ENCODE peak calls at places on chromosomes 2 and 18, in four cellular contexts. I is A549, F is breast epithelium, S is tibial nerve. X is an unnamed sample.

GRCh38 chr2:10225291-10226031 is 77.2 kb upstream of the HPCAL1 start:
- DNase-seq in I (no peak), F (peak), S (no peak), X (no peak)

GRCh38 chr18:66571845-66572244 is 32.0 kb downstream of the CDH19 start:
- DNase-seq in I (no peak), F (no peak), S (no peak), X (no peak)

GRCh38 chr2:200383380-200384110 is 77.1 kb downstream of the SPATS2L start:
- DNase-seq in I (no peak), F (no peak), S (no peak), X (peak)

GRCh38 chr2:160257015-160257741 is 57.1 kb upstream of the ITGB6 start:
- DNase-seq in I (no peak), F (no peak), S (no peak), X (no peak)

GRCh38 chr2:173672573-173673340 is 292.4 kb downstream of the SP3 start:
- DNase-seq in I (no peak), F (no peak), S (no peak), X (no peak)

GRCh38 chr2:187875271-187875670 is 321.0 kb upstream of the TFPI start:
- DNase-seq in I (no peak), F (no peak), S (no peak), X (no peak)

GRCh38 chr2:226730487-226730886 is 69.1 kb downstream of the IRS1 start:
- DNase-seq in I (no peak), F (no peak), S (no peak), X (peak)

GRCh38 chr18:35695803-35696202 is 114.3 kb downstream of the GALNT1 start:
- DNase-seq in I (no peak), F (peak), S (no peak), X (no peak)

GRCh38 chr2:66508358-66509071 is 73.6 kb downstream of the MEIS1 start:
- DNase-seq in I (no peak), F (no peak), S (no peak), X (peak)

GRCh38 chr2:174826051-174826450 is 61.8 kb upstream of the CHRNA1 start:
- DNase-seq in I (no peak), F (no peak), S (no peak), X (no peak)

GRCh38 chr2:186546842-186547241 is 43.0 kb upstream of the ITGAV start:
- DNase-seq in I (no peak), F (no peak), S (no peak), X (peak)

GRCh38 chr2:95024306-95024880 is 1.1 kb upstream of the MAL start:
- DNase-seq in I (no peak), F (no peak), S (no peak), X (no peak)

GRCh38 chr2:101793277-101793969 is 95.9 kb downstream of the MAP4K4 start:
- DNase-seq in I (no peak), F (no peak), S (no peak), X (no peak)

GRCh38 chr2:8676915-8677645 is 4.8 kb upstream of the ID2 start:
- DNase-seq in I (no peak), F (peak), S (no peak), X (peak)

GRCh38 chr18:25349131-25349925 is 2.6 kb downstream of the ZNF521 start:
- DNase-seq in I (no peak), F (no peak), S (no peak), X (peak)

GRCh38 chr2:2044658-2045057 is 286.4 kb downstream of the MYT1L start:
- DNase-seq in I (no peak), F (no peak), S (no peak), X (no peak)

GRCh38 chr2:170685591-170685990 is 29.5 kb upstream of the SP5 start:
- DNase-seq in I (no peak), F (no peak), S (no peak), X (no peak)

GRCh38 chr2:122643725-122644329 is 888.4 kb downstream of the TSN start:
- DNase-seq in I (no peak), F (no peak), S (no peak), X (peak)

GRCh38 chr2:240568678-240569522 is 616 bp downstream of the RNPEPL1 start:
- DNase-seq in I (no peak), F (peak), S (no peak), X (peak)

GRCh38 chr2:3739313-3739712 is 35.9 kb downstream of the DCDC2C start:
- DNase-seq in I (no peak), F (no peak), S (no peak), X (no peak)

GRCh38 chr2:37563375-37564011 is 107.9 kb downstream of the CDC42EP3 start:
- DNase-seq in I (no peak), F (no peak), S (no peak), X (peak)

GRCh38 chr18:5979971-5980457 is 84.7 kb upstream of the TMEM200C start:
- DNase-seq in I (no peak), F (no peak), S (no peak), X (no peak)

GRCh38 chr2:18988557-18989232 is 369.7 kb downstream of the OSR1 start:
- DNase-seq in I (no peak), F (no peak), S (no peak), X (peak)

GRCh38 chr2:115650827-115651226 is 1208.4 kb downstream of the DPP10 start:
- DNase-seq in I (no peak), F (no peak), S (no peak), X (no peak)

GRCh38 chr2:102021776-102022175 is 30.0 kb downstream of the IL1R2 start:
- DNase-seq in I (no peak), F (no peak), S (no peak), X (no peak)

GRCh38 chr2:79124907-79125720 is 4.8 kb downstream of the REG1A start:
- DNase-seq in I (no peak), F (no peak), S (no peak), X (no peak)

GRCh38 chr18:26307161-26307773 is 81.0 kb downstream of the TAF4B start:
- DNase-seq in I (peak), F (no peak), S (peak), X (peak)

GRCh38 chr2:186950694-186951093 is 101.7 kb upstream of the ZSWIM2 start:
- DNase-seq in I (no peak), F (no peak), S (no peak), X (peak)

GRCh38 chr2:237714690-237715458 is 83.7 kb upstream of the RBM44 start:
- DNase-seq in I (no peak), F (no peak), S (no peak), X (peak)

GRCh38 chr2:190853659-190854386 is 26.8 kb upstream of the GLS start:
- DNase-seq in I (no peak), F (no peak), S (no peak), X (no peak)

GRCh38 chr18:34789768-34790344 is 79.8 kb downstream of the DTNA start:
- DNase-seq in I (no peak), F (no peak), S (no peak), X (peak)

GRCh38 chr2:173982182-173982714 is 17.1 kb upstream of the SP3 start:
- DNase-seq in I (no peak), F (no peak), S (no peak), X (no peak)

DNA sequence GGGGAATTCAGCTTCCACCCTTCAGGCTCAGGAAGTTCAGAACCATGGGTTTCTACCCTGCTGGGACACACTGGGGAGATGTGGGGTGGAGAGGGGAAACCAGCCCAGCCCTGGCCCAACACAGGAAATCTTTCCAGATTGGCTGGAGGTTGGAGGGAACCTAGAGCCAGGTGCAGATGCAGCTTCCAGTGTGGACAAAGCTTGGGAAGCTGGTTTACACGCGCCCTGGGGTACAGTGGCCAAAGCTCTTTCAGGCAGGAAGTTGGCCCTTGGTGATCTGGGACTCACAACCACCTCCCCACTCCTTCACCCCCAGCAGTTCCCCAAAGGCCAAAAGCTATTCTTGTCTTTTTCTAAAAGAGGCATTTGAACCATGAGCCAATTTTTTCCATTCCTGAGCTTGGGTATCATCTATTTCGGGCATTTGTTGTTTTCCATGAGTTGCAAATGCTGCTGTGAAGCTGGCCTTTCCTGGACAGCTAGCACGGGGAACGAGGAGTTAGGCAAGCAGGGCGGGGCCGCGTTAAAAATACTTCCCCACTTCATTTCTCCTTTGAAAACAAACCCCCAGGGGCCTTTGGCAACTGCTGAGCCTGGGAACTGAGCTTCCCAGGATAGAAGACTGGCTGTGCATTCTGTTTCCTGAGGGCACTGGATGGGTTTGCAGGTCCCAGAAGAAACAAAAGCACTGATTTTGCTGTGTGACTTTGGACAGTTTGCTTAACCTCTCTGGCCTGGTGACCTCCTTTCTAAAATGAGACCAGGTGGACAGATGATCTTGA is 3.1 kb upstream of the ARID5A start:
- DNase-seq in I (no peak), F (peak), S (peak), X (peak)
- TF ChIP-seq POLR2A in I (no peak), F (no peak), S (no peak), X (no peak)

DNA sequence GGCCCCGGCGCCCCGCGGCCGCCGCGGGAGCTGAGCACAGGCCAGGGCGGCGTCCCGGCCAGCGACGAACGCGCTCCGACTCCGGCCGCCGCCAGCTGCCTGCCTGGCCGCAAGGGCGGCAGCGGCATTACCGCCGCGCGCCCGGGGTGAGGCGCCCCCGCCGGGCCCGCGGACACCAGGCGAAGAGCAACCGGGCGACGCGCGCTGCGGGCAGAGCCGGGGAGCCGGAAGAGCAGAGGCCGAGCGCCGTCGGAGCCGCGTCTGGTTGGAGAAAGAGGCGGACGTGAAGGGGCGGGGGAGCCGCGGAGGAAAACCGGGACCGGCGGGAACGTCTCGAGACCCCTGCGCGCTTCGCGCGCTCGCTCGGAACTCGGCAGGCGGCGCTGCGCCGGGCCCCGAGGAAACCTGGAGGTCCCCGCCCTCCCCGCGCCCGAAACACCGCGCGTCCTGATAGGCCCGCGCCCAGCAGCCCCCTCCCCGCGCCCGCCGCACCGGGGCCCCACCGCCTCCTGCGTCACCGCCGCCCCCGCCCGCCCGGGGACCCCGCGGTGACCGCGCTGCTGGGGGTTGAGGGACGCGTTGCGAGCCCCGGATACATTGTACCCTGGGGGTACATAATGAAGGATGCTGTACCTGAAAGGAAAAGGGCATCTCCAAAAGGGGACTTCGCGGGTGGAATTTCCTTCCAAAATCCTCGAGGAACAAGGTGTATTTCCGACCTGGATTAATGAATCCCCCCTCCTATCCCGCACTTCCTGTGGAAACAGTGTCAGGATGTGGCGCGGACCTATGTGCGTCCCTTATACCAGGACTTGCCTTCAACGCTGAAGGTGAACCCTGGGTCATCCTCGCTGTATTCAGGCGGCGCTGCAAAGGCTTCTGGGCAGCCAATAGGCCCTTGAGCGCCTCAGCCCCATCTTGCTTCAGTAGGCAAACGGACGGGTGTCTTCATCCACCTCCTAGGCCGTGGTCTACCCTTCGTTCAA is 1.0 kb upstream of the B4GALT6 start:
- DNase-seq in I (peak), F (peak), S (no peak), X (peak)
- TF ChIP-seq POLR2A in I (peak), F (no peak), S (no peak), X (no peak)

GRCh38 chr2:64770137-64770780 is 116.5 kb upstream of the SERTAD2 start:
- DNase-seq in I (no peak), F (no peak), S (no peak), X (peak)

GRCh38 chr2:64768426-64769033 is 114.8 kb upstream of the SERTAD2 start:
- DNase-seq in I (no peak), F (no peak), S (no peak), X (no peak)

GRCh38 chr2:64769392-64770044 is 115.8 kb upstream of the SERTAD2 start:
- DNase-seq in I (no peak), F (no peak), S (no peak), X (no peak)

GRCh38 chr2:64766841-64767669 is 113.3 kb upstream of the SERTAD2 start:
- DNase-seq in I (no peak), F (no peak), S (no peak), X (peak)

GRCh38 chr2:64767670-64768425 is 114.1 kb upstream of the SERTAD2 start:
- DNase-seq in I (peak), F (peak), S (peak), X (peak)
- TF ChIP-seq POLR2A in I (peak), F (peak), S (peak), X (peak)

GRCh38 chr2:26764078-26764887 is at the start of gene SLC35F6:
- DNase-seq in I (peak), F (peak), S (peak), X (peak)
- TF ChIP-seq POLR2A in I (peak), F (peak), S (peak), X (peak)

GRCh38 chr2:23148342-23148741 is 236.6 kb upstream of the KLHL29 start:
- DNase-seq in I (no peak), F (no peak), S (no peak), X (no peak)
- TF ChIP-seq POLR2A in I (no peak), F (no peak), S (no peak), X (no peak)

GRCh38 chr2:158457092-158457825 is 507 bp downstream of the PKP4 start:
- DNase-seq in I (peak), F (peak), S (peak), X (peak)

GRCh38 chr2:158456309-158457066 is at the start of the genes CCDC148 and PKP4:
- DNase-seq in I (peak), F (peak), S (peak), X (peak)

GRCh38 chr2:158458617-158458920 is 1.8 kb downstream of the PKP4 start:
- DNase-seq in I (no peak), F (no peak), S (no peak), X (peak)

GRCh38 chr2:158459161-158460003 is 2.6 kb downstream of the PKP4 start:
- DNase-seq in I (no peak), F (no peak), S (no peak), X (no peak)

DNA sequence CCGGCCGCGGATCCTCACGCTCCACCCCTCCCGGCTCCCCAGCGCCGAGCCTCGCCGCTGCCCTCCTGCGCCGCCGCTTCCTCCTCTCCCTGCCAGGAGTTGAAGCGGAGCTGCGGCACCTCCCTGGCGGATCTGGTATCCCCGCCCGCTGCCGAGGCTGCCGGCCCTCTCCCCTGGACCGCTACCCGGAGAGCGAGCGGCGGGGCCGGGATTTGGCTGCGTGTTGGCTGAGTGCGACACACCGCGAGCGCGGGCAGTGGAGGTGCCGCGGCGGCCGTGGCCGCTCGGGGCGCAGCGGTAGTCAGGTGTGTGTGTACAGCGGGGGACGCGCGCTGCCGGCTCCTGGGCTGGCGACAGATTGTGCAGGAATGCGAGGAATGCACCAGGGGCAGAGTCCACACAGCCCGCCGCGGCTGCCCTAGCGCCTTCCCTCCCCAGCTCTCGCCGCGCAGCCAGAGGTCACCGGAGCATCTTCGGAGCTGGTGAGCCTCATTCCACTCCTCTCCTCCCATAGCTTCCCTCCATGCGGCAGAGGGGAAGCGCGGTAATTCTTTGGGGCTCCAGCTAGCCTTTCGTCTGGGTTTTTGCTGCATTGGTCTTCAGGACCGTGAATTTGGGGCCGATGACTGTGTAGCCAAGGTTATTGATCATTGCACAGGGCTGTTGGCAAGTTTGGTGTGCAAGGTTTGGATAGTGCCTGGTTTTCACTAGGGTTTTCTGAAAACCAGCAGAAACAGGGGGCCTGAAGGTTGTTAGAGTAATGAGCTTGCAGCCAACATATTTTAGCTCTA is 1.3 kb downstream of the PKP4 start:
- DNase-seq in I (peak), F (peak), S (peak), X (peak)
- TF ChIP-seq POLR2A in I (peak), F (peak), S (no peak), X (no peak)

GRCh38 chr2:241858206-241859016 is at the start of gene PDCD1:
- DNase-seq in I (no peak), F (no peak), S (no peak), X (no peak)
- TF ChIP-seq POLR2A in I (no peak), F (no peak), S (no peak), X (no peak)

DNA sequence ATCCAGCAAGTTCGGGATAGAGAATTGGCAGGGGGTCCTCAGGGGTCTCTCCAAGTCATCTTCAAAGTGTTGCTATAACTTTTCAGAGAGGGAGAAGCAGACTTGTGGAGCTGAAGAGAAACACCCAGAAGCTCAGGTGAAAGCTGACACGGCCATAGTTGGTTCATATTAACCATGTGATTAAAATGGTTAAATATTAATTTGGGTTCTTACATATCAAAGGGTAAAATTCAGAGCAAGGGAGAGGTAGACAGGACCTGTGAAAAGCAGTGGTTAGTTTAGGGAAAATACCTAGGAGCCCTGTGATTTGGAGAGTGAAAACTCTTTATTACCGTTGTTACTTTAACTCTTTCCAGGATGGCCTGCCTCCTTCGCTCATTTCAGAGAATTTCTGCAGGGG is at the start of gene UGT1A6:
- DNase-seq in I (no peak), F (no peak), S (no peak), X (no peak)
- TF ChIP-seq POLR2A in I (no peak), F (no peak), S (no peak), X (no peak)